ENCODE peak calls at places on chromosomes 4 and X, in four cellular contexts. L is Karpas-422; R is stimulated activated CD4-positive, alpha-beta T cell treated with anti-CD3 and anti-CD28 coated beads, Interleukin-2, amount 100 ng/mL, for 24 hours; Q is CD8-positive, alpha-beta memory T cell. C is an unnamed sample.

GRCh38 chrX:39729834-39730670 is 367.7 kb downstream of the BCOR start:
- DNase-seq in L (no peak), R (no peak), Q (no peak), C (no peak)

GRCh38 chrX:45191383-45191782 is 9.3 kb downstream of the DIPK2B start:
- DNase-seq in L (no peak), R (no peak), Q (no peak), C (no peak)

GRCh38 chrX:109274806-109275205 is 207.1 kb downstream of the GUCY2F start:
- DNase-seq in L (no peak), R (no peak), Q (no peak), C (no peak)

GRCh38 chr4:184448828-184449227 is 25.5 kb downstream of the IRF2 start:
- DNase-seq in L (no peak), R (no peak), Q (no peak), C (no peak)

GRCh38 chrX:68504237-68504636 is 5.4 kb downstream of the YIPF6 start:
- DNase-seq in L (no peak), R (peak; percentile 60), Q (no peak), C (no peak)

GRCh38 chrX:6708041-6708440 is 173.1 kb upstream of the VCX3A start:
- DNase-seq in L (no peak), R (no peak), Q (no peak), C (no peak)

GRCh38 chr4:158513246-158513645 is 8.4 kb upstream of the RXFP1 start:
- DNase-seq in L (no peak), R (no peak), Q (no peak), C (no peak)

GRCh38 chrX:69124108-69124507 is 41.1 kb downstream of the PJA1 start:
- DNase-seq in L (no peak), R (no peak), Q (no peak), C (no peak)

GRCh38 chr4:181618038-181618618 is 625.1 kb upstream of the TENM3 start:
- DNase-seq in L (no peak), R (no peak), Q (no peak), C (no peak)

GRCh38 chr4:154614306-154614705 is 1.9 kb upstream of the FGG start:
- DNase-seq in L (no peak), R (no peak), Q (no peak), C (no peak)

C was measured in DMS153.